ENCODE peak calls at places on chromosomes 1 and 21, in four cellular contexts. K is GM23338, L is IMR-90, O is uterus. H is an unnamed sample.

GRCh38 chr1:172671591-172671990 is 12.7 kb downstream of the FASLG start:
- DNase-seq in K (no peak), L (peak; percentile 55), O (no peak), H (no peak)

GRCh38 chr21:16285646-16286223 is 556.0 kb downstream of the USP25 start:
- DNase-seq in K (no peak), L (no peak), O (no peak), H (no peak)

GRCh38 chr1:247281001-247281574 is 25.2 kb downstream of the VN1R5 start:
- DNase-seq in K (no peak), L (peak; percentile 21), O (no peak), H (no peak)

GRCh38 chr1:78348526-78349284 is 142.1 kb upstream of the PTGFR start:
- DNase-seq in K (no peak), L (peak; percentile 27), O (no peak), H (no peak)

GRCh38 chr1:19124273-19124672 is 85.8 kb downstream of the UBR4 start:
- DNase-seq in K (no peak), L (no peak), O (no peak), H (no peak)

GRCh38 chr21:25573409-25574206 is 33.7 kb downstream of the MRPL39 start:
- DNase-seq in K (no peak), L (peak; percentile 99), O (no peak), H (peak; percentile 83)

GRCh38 chr1:227795732-227796131 is 19.7 kb upstream of the PRSS38 start:
- DNase-seq in K (no peak), L (no peak), O (no peak), H (no peak)

GRCh38 chr1:42748021-42748420 is 8.0 kb upstream of the CLDN19 start:
- DNase-seq in K (no peak), L (no peak), O (no peak), H (no peak)

GRCh38 chr1:87154351-87154750 is 174.3 kb upstream of the LMO4 start:
- DNase-seq in K (no peak), L (no peak), O (no peak), H (no peak)

GRCh38 chr1:155093938-155094621 is 15.4 kb downstream of the EFNA3 start:
- DNase-seq in K (peak; percentile 81), L (peak; percentile 45), O (peak; percentile 72), H (no peak)

GRCh38 chr1:203082571-203083462 is 3.0 kb downstream of the MYOG start:
- DNase-seq in K (peak; percentile 19), L (no peak), O (no peak), H (no peak)
- H3K27ac ChIP-seq in K (no peak overlapping the region), L (no peak overlapping the region), O (no peak overlapping the region), H (no peak overlapping the region)

GRCh38 chr1:202348509-202349262 is at the start of gene PPP1R12B:
- DNase-seq in K (peak; percentile 100), L (peak; percentile 99), O (peak; percentile 98), H (peak; percentile 98)
- TF ChIP-seq CTCF in K (peak; percentile 3), L (no peak), O (no peak), H (no peak)

DNA sequence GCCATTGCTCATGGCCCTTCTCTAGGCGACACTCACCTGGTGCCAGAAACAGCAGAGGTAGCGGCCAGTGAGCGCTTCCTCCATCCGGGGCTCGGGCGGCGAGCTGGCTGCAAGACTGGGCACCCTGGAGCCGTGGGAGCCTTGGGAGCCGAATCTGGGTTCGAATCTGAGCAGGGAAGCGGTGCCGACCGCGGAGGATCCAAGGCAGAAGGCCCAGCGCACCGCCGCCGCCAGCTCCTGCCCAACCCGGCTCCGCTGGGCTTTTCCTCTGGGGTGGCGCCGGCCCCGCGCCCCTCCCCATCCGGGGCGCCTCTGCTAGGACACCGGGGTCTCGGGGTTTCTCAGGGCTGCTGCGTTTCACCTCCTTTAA is 1.7 kb upstream of the PRDM16 start:
- DNase-seq in K (peak; percentile 44), L (no peak), O (no peak), H (no peak)
- H3K4me3 ChIP-seq in K (peak overlapping the region; percentile 57), L (no peak overlapping the region), O (no peak overlapping the region), H (no peak overlapping the region)

GRCh38 chr21:33393348-33393747 is 9.9 kb upstream of the IFNGR2 start:
- DNase-seq in K (no peak), L (no peak), O (no peak), H (no peak)

GRCh38 chr21:33395866-33396265 is 7.3 kb upstream of the IFNGR2 start:
- DNase-seq in K (no peak), L (peak; percentile 59), O (no peak), H (no peak)

GRCh38 chr21:33396966-33397365 is 6.2 kb upstream of the IFNGR2 start:
- DNase-seq in K (no peak), L (peak; percentile 82), O (no peak), H (no peak)

GRCh38 chr21:33394260-33394659 is 9.0 kb upstream of the IFNGR2 start:
- DNase-seq in K (no peak), L (no peak), O (no peak), H (no peak)

DNA sequence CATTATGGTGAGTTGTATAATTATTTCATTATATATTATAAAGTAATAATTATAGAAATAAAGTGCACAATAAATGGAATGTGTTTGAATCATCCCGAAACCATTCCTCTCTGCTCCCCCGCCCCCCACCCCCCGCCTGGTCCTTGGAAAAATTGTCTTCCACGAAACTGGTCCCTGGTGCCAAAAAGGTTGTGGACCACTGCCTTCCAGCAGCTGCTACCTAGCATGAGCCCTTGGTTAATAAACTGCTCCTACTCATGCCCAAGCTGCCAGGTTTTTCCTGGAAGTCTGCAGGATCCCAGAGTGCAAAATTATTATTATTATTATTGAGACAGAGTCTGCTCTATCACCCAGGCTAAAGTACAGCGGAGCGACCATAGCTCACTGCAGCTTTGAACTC is 6.8 kb upstream of the IFNGR2 start:
- DNase-seq in K (no peak), L (no peak), O (no peak), H (no peak)
- H3K27ac ChIP-seq in K (no peak overlapping the region), L (no peak overlapping the region), O (no peak overlapping the region), H (peak overlapping the region; percentile 39)

DNA sequence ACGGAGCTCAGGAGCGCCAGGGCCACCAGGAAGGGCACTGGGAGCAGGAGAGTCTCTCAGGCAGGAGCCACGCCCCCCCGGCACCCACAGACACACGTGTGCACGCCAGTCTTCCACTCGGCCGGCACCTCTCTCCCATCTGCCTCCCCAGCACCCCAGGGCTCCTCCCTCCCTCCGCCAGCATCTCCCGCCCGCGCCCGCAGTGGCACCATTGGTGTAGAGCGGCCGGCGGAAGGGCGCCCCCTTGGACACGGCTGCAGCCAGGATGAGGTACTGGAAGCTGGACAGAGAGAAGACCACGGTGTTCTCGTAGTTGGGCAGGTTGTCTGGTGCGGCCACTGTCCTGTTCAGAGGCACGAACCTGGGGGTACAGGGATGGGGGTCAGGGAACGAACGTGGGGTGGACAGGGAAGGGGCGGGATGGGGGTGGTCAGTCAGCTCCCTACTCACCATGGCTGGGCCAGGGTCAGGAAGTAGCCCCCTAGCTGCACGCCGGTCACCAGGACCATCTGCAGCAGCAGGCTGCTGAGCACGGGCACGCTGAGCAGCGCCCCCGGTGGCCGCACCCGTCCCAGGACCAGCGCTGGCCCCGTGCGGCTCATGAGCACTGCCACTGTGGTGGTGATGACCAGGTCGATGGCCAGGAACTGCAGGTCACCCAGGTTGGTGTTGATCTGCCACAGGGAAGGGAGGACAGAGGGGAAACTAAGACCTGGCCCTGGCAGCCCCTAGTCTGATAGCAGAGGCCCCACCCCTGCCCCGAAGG is 6.4 kb upstream of the MFAP2 start:
- DNase-seq in K (peak; percentile 80), L (no peak), O (no peak), H (no peak)
- TF ChIP-seq CTCF in K (peak; percentile 93), L (peak; percentile 33), O (no peak), H (peak; percentile 29)